ENCODE peak calls at places on chromosomes 11 and 22, in ten cellular contexts. Z, R, T, L, C, M, B, Y, E and X are unnamed samples.

GRCh38 chr11:119031912-119032280 is 1.2 kb upstream of the SLC37A4 start:
- DNase-seq in Z (no peak), R (no peak), T (no peak), L (no peak), C (no peak), M (no peak), B (no peak), Y (no peak), E (no peak), X (no peak)

GRCh38 chr11:102530558-102530957 is at the start of gene MMP7:
- DNase-seq in Z (no peak), R (peak; percentile 55), T (no peak), L (no peak), C (no peak), M (no peak), B (no peak), Y (no peak), E (no peak), X (no peak)

GRCh38 chr11:115548878-115549528 is 44.8 kb upstream of the CADM1 start:
- DNase-seq in Z (no peak), R (no peak), T (no peak), L (peak; percentile 85), C (no peak), M (peak; percentile 40), B (no peak), Y (peak; percentile 79), E (no peak), X (no peak)

GRCh38 chr11:47523491-47524199 is 29.3 kb downstream of the CELF1 start:
- DNase-seq in Z (no peak), R (peak; percentile 82), T (no peak), L (no peak), C (no peak), M (no peak), B (peak; percentile 41), Y (no peak), E (peak; percentile 54), X (peak; percentile 72)

GRCh38 chr22:22084089-22084711 is 101.6 kb upstream of the TOP3B start:
- DNase-seq in Z (no peak), R (no peak), T (no peak), L (no peak), C (no peak), M (no peak), B (no peak), Y (no peak), E (no peak), X (no peak)

GRCh38 chr22:36470994-36471331 is 10.5 kb downstream of the TXN2 start:
- DNase-seq in Z (peak; percentile 79), R (no peak), T (no peak), L (no peak), C (no peak), M (no peak), B (no peak), Y (no peak), E (no peak), X (no peak)

GRCh38 chr22:44360306-44360685 is 47.5 kb upstream of the SHISAL1 start:
- DNase-seq in Z (no peak), R (no peak), T (no peak), L (no peak), C (no peak), M (no peak), B (no peak), Y (no peak), E (no peak), X (no peak)

GRCh38 chr11:119218141-119218878 is 12.2 kb downstream of the CBL start:
- DNase-seq in Z (no peak), R (peak; percentile 95), T (peak; percentile 44), L (no peak), C (no peak), M (no peak), B (no peak), Y (no peak), E (no peak), X (no peak)

GRCh38 chr22:50267591-50268390 is 2.4 kb downstream of the MAPK11 start:
- DNase-seq in Z (peak; percentile 77), R (peak; percentile 50), T (no peak), L (peak; percentile 81), C (peak; percentile 93), M (no peak), B (no peak), Y (peak; percentile 72), E (peak; percentile 59), X (no peak)

GRCh38 chr22:27474112-27474571 is 327.4 kb downstream of the MN1 start:
- DNase-seq in Z (no peak), R (no peak), T (no peak), L (no peak), C (no peak), M (no peak), B (no peak), Y (no peak), E (no peak), X (no peak)

GRCh38 chr11:95104916-95105315 is 15.3 kb downstream of the ENDOD1 start:
- DNase-seq in Z (no peak), R (no peak), T (no peak), L (no peak), C (no peak), M (no peak), B (no peak), Y (no peak), E (no peak), X (no peak)

GRCh38 chr11:76317296-76317695 is 63.6 kb downstream of the THAP12 start:
- DNase-seq in Z (no peak), R (no peak), T (no peak), L (no peak), C (no peak), M (no peak), B (no peak), Y (no peak), E (no peak), X (no peak)

GRCh38 chr22:47515384-47516125 is 753.1 kb downstream of the TBC1D22A start:
- DNase-seq in Z (no peak), R (no peak), T (no peak), L (no peak), C (no peak), M (no peak), B (no peak), Y (no peak), E (no peak), X (no peak)

GRCh38 chr11:102367364-102367763 is 20.4 kb downstream of the BIRC2 start:
- DNase-seq in Z (no peak), R (no peak), T (no peak), L (no peak), C (no peak), M (no peak), B (no peak), Y (no peak), E (no peak), X (no peak)

GRCh38 chr11:123020968-123021367 is 39.3 kb upstream of the BSX start:
- DNase-seq in Z (no peak), R (peak; percentile 24), T (no peak), L (peak; percentile 88), C (no peak), M (no peak), B (no peak), Y (peak; percentile 73), E (peak; percentile 68), X (no peak)

GRCh38 chr11:9825315-9825714 is 161.4 kb downstream of the SWAP70 start:
- DNase-seq in Z (no peak), R (no peak), T (peak; percentile 44), L (no peak), C (no peak), M (no peak), B (no peak), Y (no peak), E (no peak), X (no peak)
- TF ChIP-seq CTCF in Z (no peak), R (no peak), T (peak; percentile 13), L (no peak), C (no peak), M (no peak), B (no peak), Y (no peak), E (no peak), X (no peak)

DNA sequence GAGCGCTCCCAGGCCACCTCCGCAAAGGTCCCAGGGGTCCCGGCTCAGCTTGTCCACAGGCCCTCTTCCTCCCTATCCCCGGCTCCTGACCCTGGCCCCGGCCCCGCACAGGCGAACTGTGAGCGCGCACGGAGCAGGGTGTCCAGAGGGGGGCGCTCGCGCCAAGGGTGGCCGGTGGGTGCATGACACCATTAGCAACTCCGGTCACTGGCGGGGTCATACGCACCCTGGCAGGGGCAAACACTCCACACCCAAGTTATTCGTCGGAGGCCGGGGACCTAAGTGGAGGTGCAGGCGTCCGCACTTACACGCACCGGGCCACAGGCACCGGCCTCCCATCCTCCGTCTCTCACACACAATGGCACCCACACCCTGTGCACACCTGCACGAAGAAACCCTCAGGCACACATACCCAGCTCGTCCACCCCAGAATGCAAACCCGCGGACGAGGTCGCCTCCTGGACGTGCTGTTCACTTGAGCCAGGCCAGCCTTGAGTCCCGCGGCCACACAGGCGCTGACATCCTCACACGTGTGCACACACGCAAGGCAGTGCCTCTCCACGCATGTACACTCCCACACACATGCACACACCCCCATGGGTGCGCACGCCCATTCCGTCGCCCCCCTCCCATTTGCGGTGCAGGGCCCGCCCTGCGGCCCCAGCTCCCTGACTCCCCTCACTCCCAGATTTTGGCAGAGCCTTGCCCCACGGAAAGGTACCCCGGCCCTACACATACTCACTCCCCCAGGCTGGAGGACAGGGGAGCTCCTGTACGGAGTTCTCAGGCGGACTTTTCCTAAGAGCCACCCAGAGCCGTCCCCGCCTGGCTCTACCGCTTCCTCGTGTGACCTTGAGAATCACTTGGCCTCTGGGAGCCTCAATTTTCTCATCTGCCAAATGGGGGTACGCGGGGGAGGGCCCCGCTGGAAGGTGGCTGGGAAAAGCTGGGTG is at the start of gene RASGRP2:
- DNase-seq in Z (peak; percentile 89), R (no peak), T (no peak), L (peak; percentile 81), C (peak; percentile 94), M (no peak), B (peak; percentile 57), Y (peak; percentile 58), E (peak; percentile 67), X (peak; percentile 92)
- TF ChIP-seq CTCF in Z (peak; percentile 80), R (peak; percentile 52), T (peak; percentile 63), L (peak; percentile 86), C (peak; percentile 70), M (peak; percentile 53), B (peak; percentile 73), Y (peak; percentile 63), E (peak; percentile 74), X (peak; percentile 89)

DNA sequence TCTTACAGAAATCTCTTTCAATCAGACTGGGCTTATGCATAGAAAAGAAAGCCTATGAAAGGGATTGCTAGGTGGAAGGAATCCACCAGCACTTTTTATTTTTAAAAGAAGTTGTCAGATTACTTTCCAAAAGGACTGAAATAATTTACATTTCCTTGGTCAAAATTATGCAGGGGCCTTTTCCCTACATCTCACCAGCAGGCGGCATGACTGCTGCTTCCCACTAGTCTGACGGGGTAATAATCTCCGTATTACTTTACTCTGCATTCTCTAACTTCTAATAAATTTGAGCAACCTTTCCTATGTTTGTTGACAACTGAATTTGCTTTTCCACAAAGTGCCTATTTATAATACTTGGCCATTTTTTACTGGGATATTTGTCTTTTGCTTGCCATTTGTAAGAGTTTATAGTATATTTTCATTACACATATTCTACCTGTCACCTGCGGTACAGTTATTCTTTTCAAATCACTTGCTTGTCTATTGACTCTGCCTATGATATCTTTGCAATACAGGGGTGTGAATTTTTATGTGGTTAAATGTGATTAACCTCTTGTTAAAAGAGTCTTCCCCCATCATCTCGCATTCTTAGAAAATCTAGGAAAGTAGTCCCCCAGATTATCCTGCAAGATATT is 51.9 kb upstream of the USP47 start:
- DNase-seq in Z (no peak), R (no peak), T (no peak), L (peak; percentile 45), C (no peak), M (no peak), B (no peak), Y (peak; percentile 38), E (peak; percentile 15), X (no peak)
- TF ChIP-seq CTCF in Z (peak; percentile 51), R (peak; percentile 66), T (peak; percentile 53), L (peak; percentile 62), C (peak; percentile 48), M (peak; percentile 78), B (peak; percentile 53), Y (peak; percentile 66), E (peak; percentile 57), X (no peak)

GRCh38 chr11:69542314-69543168 is 61.1 kb downstream of the LINC01488 start:
- DNase-seq in Z (no peak), R (no peak), T (no peak), L (no peak), C (no peak), M (no peak), B (no peak), Y (no peak), E (no peak), X (no peak)
- TF ChIP-seq CTCF in Z (no peak), R (no peak), T (no peak), L (no peak), C (no peak), M (no peak), B (no peak), Y (no peak), E (no peak), X (no peak)